ENCODE peak calls at places on chromosomes 4 and X, in seven cellular contexts. L, W, N, G, B, F and A are unnamed samples.
A peak's percentile ranks its signal among the peaks of the same experiment; 100 is the strongest.

GRCh38 chr4:137524642-137525384 is 7.5 kb downstream of the PCDH18 start:
- DNase-seq in L (no peak), W (no peak), N (no peak), G (no peak), B (no peak), F (no peak), A (no peak)

GRCh38 chr4:110005461-110006056 is 92.9 kb downstream of the EGF start:
- DNase-seq in L (no peak), W (no peak), N (no peak), G (no peak), B (no peak), F (no peak), A (no peak)

GRCh38 chr4:112766422-112766821 is 129.5 kb downstream of the LARP7 start:
- DNase-seq in L (no peak), W (no peak), N (no peak), G (peak; percentile 27), B (no peak), F (no peak), A (no peak)

GRCh38 chrX:133989993-133990392 is 4.6 kb upstream of the GPC3 start:
- DNase-seq in L (no peak), W (no peak), N (no peak), G (no peak), B (no peak), F (no peak), A (no peak)

GRCh38 chrX:10619311-10620015 is 922 bp downstream of the MID1 start:
- DNase-seq in L (no peak), W (no peak), N (no peak), G (no peak), B (no peak), F (no peak), A (no peak)

GRCh38 chr4:16508968-16509367 is 282.7 kb upstream of the TAPT1 start:
- DNase-seq in L (no peak), W (no peak), N (no peak), G (no peak), B (no peak), F (no peak), A (no peak)

GRCh38 chr4:77158487-77158861 is 1.5 kb downstream of the CCNG2 start:
- DNase-seq in L (no peak), W (no peak), N (no peak), G (peak; percentile 17), B (no peak), F (no peak), A (no peak)

GRCh38 chr4:85498068-85498733 is 23.3 kb downstream of the ARHGAP24 start:
- DNase-seq in L (no peak), W (peak; percentile 70), N (peak; percentile 86), G (peak; percentile 52), B (peak; percentile 40), F (no peak), A (peak; percentile 61)

GRCh38 chr4:127586922-127587571 is 45.7 kb upstream of the INTU start:
- DNase-seq in L (no peak), W (no peak), N (no peak), G (peak; percentile 22), B (no peak), F (no peak), A (no peak)

GRCh38 chr4:184417802-184418511 is 56.4 kb downstream of the IRF2 start:
- DNase-seq in L (no peak), W (no peak), N (no peak), G (no peak), B (no peak), F (no peak), A (no peak)

GRCh38 chr4:77235289-77235854 is 78.4 kb downstream of the CCNG2 start:
- DNase-seq in L (no peak), W (no peak), N (no peak), G (no peak), B (no peak), F (no peak), A (no peak)

GRCh38 chr4:6769138-6769983 is 13.2 kb upstream of the KIAA0232 start:
- DNase-seq in L (no peak), W (no peak), N (no peak), G (no peak), B (no peak), F (peak; percentile 25), A (no peak)

GRCh38 chr4:105714932-105715331 is 6.3 kb downstream of the GSTCD start:
- DNase-seq in L (no peak), W (no peak), N (no peak), G (no peak), B (no peak), F (no peak), A (no peak)

GRCh38 chrX:109655802-109656201 is 30.8 kb upstream of the KCNE5 start:
- DNase-seq in L (no peak), W (no peak), N (no peak), G (no peak), B (no peak), F (no peak), A (no peak)

GRCh38 chrX:50436797-50437196 is 33.8 kb downstream of the DGKK start:
- DNase-seq in L (no peak), W (no peak), N (no peak), G (no peak), B (no peak), F (no peak), A (no peak)

GRCh38 chrX:153184787-153185186 is 5.7 kb downstream of the MAGEA1 start:
- DNase-seq in L (no peak), W (no peak), N (no peak), G (no peak), B (no peak), F (no peak), A (no peak)

GRCh38 chr4:95465010-95465409 is 83.8 kb downstream of the UNC5C start:
- DNase-seq in L (no peak), W (no peak), N (no peak), G (no peak), B (no peak), F (no peak), A (no peak)

GRCh38 chr4:95547708-95548471 is 883 bp downstream of the UNC5C start:
- DNase-seq in L (peak; percentile 39), W (no peak), N (no peak), G (peak; percentile 73), B (peak; percentile 13), F (no peak), A (no peak)

GRCh38 chr4:20844311-20844710 is 144.1 kb downstream of the PACRGL start:
- DNase-seq in L (no peak), W (no peak), N (no peak), G (no peak), B (no peak), F (no peak), A (no peak)

GRCh38 chrX:63784346-63784901 is 590 bp downstream of the ARHGEF9 start:
- DNase-seq in L (peak; percentile 28), W (no peak), N (no peak), G (peak; percentile 13), B (peak; percentile 17), F (no peak), A (no peak)

GRCh38 chr4:71130827-71131603 is 137.6 kb downstream of the DCK start:
- DNase-seq in L (no peak), W (no peak), N (no peak), G (no peak), B (no peak), F (no peak), A (no peak)

GRCh38 chrX:118520858-118521206 is 25.2 kb downstream of the DOCK11 start:
- DNase-seq in L (no peak), W (no peak), N (no peak), G (no peak), B (no peak), F (no peak), A (no peak)

GRCh38 chr4:155578726-155579385 is 87.8 kb upstream of the GUCY1A1 start:
- DNase-seq in L (no peak), W (no peak), N (no peak), G (no peak), B (no peak), F (no peak), A (no peak)

GRCh38 chrX:40157228-40158035 is 59.7 kb upstream of the BCOR start:
- DNase-seq in L (no peak), W (no peak), N (no peak), G (no peak), B (no peak), F (no peak), A (no peak)

DNA sequence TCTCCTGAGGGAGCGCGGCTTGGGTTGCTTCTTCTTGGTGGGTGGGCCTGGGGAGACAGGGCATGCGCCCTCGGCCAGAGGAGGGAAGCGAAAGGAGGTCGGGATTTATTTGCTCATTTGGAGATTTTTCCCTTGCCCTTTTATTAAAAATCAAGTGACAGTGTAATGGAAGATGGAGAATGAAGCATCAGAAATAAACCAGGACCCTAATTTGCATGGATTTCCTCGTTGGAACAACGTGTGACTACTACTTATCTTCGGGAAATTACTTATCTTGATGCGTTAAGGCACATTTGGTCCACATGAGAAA is 707 bp upstream of the CLOCK start:
- DNase-seq in L (no peak), W (no peak), N (peak; percentile 80), G (peak; percentile 41), B (no peak), F (no peak), A (no peak)
- H3K27me3 ChIP-seq in L (no peaks in the 10 kb centered on the region), W (no peaks in the 10 kb centered on the region), N (no peaks in the 10 kb centered on the region), G (no peaks in the 10 kb centered on the region), B (no peaks in the 10 kb centered on the region), F (no peaks in the 10 kb centered on the region), A (no peaks in the 10 kb centered on the region)

GRCh38 chr4:3210467-3210866 is 38.5 kb upstream of the MSANTD1 start:
- DNase-seq in L (no peak), W (peak; percentile 48), N (no peak), G (peak; percentile 10), B (no peak), F (peak; percentile 39), A (no peak)
- TF ChIP-seq POLR2A in L (no peak), W (no peak), N (no peak), G (no peak), B (no peak), F (no peak), A (no peak)

DNA sequence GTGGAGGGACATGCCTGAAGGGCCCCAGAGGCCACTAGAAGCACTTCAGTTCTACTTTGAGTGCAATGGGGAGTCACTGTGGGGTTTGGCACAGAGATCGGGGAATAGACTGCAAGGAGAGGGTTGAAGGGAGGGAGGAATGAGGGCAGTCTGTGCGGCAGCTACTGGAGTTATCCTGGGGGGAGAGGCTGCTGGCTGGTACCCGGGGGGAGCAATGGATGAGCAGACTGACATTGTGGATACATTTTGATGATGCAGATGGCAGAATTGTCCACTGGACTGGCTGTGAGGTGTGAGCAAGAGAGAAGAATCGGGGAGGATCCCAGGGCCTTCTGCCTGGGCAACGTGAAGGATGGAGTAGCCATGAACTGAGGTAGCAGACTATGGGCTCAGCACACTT is 2.8 kb upstream of the MAMLD1 start:
- DNase-seq in L (no peak), W (no peak), N (no peak), G (no peak), B (no peak), F (no peak), A (no peak)
- H3K27me3 ChIP-seq in L (no peaks in the 10 kb centered on the region), W (no peaks in the 10 kb centered on the region), N (peaks cover 5% of the 10 kb centered on the region), G (no peaks in the 10 kb centered on the region), B (peaks cover 34% of the 10 kb centered on the region), F (peaks cover 16% of the 10 kb centered on the region), A (no peaks in the 10 kb centered on the region)

DNA sequence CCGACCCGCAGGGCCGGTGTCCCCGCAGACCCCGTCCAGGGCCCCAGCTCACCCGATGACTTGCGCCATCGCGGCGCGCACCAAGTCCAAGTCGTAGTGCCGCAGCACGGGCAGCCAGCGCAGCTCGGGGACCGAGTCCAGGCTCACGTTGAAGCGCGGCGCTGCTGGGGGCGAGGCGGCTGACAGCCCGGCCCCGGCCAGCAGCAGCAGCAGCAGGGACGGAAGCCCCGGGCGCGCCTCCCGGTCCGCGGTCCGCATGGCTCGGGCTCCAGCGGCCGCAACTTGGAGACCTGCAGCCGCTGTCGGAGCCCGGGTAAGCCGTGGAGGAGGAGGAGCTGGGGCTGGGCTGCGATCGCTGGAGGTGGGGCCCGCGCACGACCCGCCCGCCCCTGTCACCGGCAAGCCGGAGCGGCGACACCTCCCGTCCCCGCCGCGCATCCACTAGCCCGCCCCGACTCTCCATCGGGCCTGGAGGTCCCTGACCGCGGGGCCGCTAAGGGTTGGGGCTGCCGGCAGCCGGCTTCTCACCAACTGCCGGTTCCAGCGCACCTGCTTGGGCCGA is at the start of gene NAAA:
- DNase-seq in L (peak; percentile 40), W (peak; percentile 93), N (peak; percentile 98), G (peak; percentile 84), B (peak; percentile 93), F (peak; percentile 87), A (peak; percentile 89)
- TF ChIP-seq POLR2A in L (no peak), W (no peak), N (peak; percentile 55), G (peak; percentile 51), B (peak; percentile 58), F (no peak), A (no peak)